ENCODE peak calls at places on chromosomes 3 and 15, in six cellular contexts. P is mucosa of gallbladder; Q is heart left ventricle; W is SK-N-SH; F is HEK293T; X is activated CD4-positive, CD25-positive, alpha-beta regulatory T cell. D is an unnamed sample.

GRCh38 chr3:156246939-156247725 is 126.8 kb downstream of the KCNAB1 start:
- DNase-seq in P (no peak), Q (no peak), W (no peak), F (no peak), X (no peak), D (no peak)

GRCh38 chr3:53804697-53805462 is 41.3 kb downstream of the CHDH start:
- DNase-seq in P (no peak), Q (no peak), W (peak; percentile 40), F (peak; percentile 20), X (no peak), D (no peak)

GRCh38 chr3:46112296-46112695 is 85.0 kb upstream of the XCR1 start:
- DNase-seq in P (no peak), Q (no peak), W (no peak), F (no peak), X (no peak), D (no peak)

GRCh38 chr3:100891827-100892226 is 101.4 kb downstream of the ABI3BP start:
- DNase-seq in P (no peak), Q (no peak), W (no peak), F (no peak), X (no peak), D (no peak)

GRCh38 chr3:107596639-107597038 is 73.9 kb downstream of the BBX start:
- DNase-seq in P (no peak), Q (no peak), W (no peak), F (no peak), X (no peak), D (no peak)

GRCh38 chr3:156808025-156808424 is 18.1 kb upstream of the LEKR1 start:
- DNase-seq in P (no peak), Q (no peak), W (no peak), F (no peak), X (no peak), D (no peak)

GRCh38 chr3:37765591-37766219 is 96.0 kb upstream of the CTDSPL start:
- DNase-seq in P (peak; percentile 47), Q (peak; percentile 49), W (peak; percentile 40), F (no peak), X (no peak), D (no peak)

GRCh38 chr3:136984837-136985236 is 27.1 kb downstream of the IL20RB start:
- DNase-seq in P (peak; percentile 31), Q (peak; percentile 27), W (no peak), F (peak; percentile 2), X (no peak), D (no peak)

GRCh38 chr3:12287727-12288465 is 974 bp upstream of the PPARG start:
- DNase-seq in P (peak; percentile 24), Q (peak; percentile 66), W (peak; percentile 77), F (peak; percentile 62), X (no peak), D (no peak)

GRCh38 chr15:69469467-69470191 is 17.0 kb downstream of the RPLP1 start:
- DNase-seq in P (no peak), Q (no peak), W (no peak), F (no peak), X (no peak), D (no peak)

GRCh38 chr15:53978248-53978906 is at the start of gene UNC13C:
- DNase-seq in P (peak; percentile 16), Q (no peak), W (peak; percentile 30), F (peak; percentile 6), X (no peak), D (peak; percentile 9)

GRCh38 chr3:130258532-130258952 is 86.9 kb upstream of the COL6A5 start:
- DNase-seq in P (no peak), Q (peak; percentile 14), W (no peak), F (no peak), X (no peak), D (no peak)

GRCh38 chr15:96887730-96888129 is 557.2 kb downstream of the NR2F2 start:
- DNase-seq in P (no peak), Q (no peak), W (no peak), F (no peak), X (no peak), D (no peak)

GRCh38 chr3:69737396-69737795 is 1.9 kb upstream of the MITF start:
- DNase-seq in P (no peak), Q (no peak), W (no peak), F (no peak), X (no peak), D (no peak)

GRCh38 chr3:157508461-157508860 is 5.2 kb upstream of the VEPH1 start:
- DNase-seq in P (no peak), Q (no peak), W (no peak), F (no peak), X (no peak), D (no peak)

GRCh38 chr15:91965501-91966180 is 112.1 kb downstream of the SLCO3A1 start:
- DNase-seq in P (no peak), Q (no peak), W (no peak), F (no peak), X (no peak), D (no peak)

GRCh38 chr3:87225659-87226058 is 1.4 kb upstream of the CHMP2B start:
- DNase-seq in P (no peak), Q (no peak), W (no peak), F (peak; percentile 14), X (no peak), D (no peak)